ENCODE peak calls at places on chromosomes 3 and 15, in eight cellular contexts. G is adrenal gland, Q is ovary, A is heart left ventricle, X is suprapubic skin, Y is Peyer's patch, B is stomach, V is IMR-90. Z is an unnamed sample.
A peak's percentile ranks its signal among the peaks of the same experiment; 100 is the strongest.

GRCh38 chr3:132880986-132881385 is 157.2 kb upstream of the TMEM108 start:
- DNase-seq in G (no peak), Q (no peak), A (no peak), X (no peak), Y (no peak), B (no peak), V (no peak), Z (no peak)

GRCh38 chr3:178370387-178370786 is 165.8 kb upstream of the KCNMB2 start:
- DNase-seq in G (no peak), Q (no peak), A (no peak), X (no peak), Y (no peak), B (no peak), V (no peak), Z (no peak)

GRCh38 chr3:169534439-169534838 is 129.1 kb downstream of the MECOM start:
- DNase-seq in G (no peak), Q (no peak), A (no peak), X (no peak), Y (no peak), B (no peak), V (no peak), Z (no peak)

GRCh38 chr3:58899159-58899952 is 150.5 kb downstream of the CFAP20DC start:
- DNase-seq in G (peak; percentile 40), Q (peak; percentile 19), A (peak; percentile 60), X (peak; percentile 74), Y (peak; percentile 52), B (no peak), V (no peak), Z (peak; percentile 76)

GRCh38 chr3:101216710-101217457 is 103.5 kb downstream of the IMPG2 start:
- DNase-seq in G (no peak), Q (no peak), A (peak; percentile 69), X (peak; percentile 84), Y (no peak), B (no peak), V (peak; percentile 51), Z (no peak)

GRCh38 chr15:64865998-64866520 is 24.3 kb downstream of the PLEKHO2 start:
- DNase-seq in G (no peak), Q (peak; percentile 69), A (no peak), X (no peak), Y (no peak), B (no peak), V (peak; percentile 98), Z (no peak)

GRCh38 chr15:73287019-73287418 is 81.7 kb downstream of the HCN4 start:
- DNase-seq in G (no peak), Q (no peak), A (no peak), X (no peak), Y (no peak), B (no peak), V (no peak), Z (no peak)

GRCh38 chr3:129827765-129828164 is 65.7 kb downstream of the TMCC1 start:
- DNase-seq in G (no peak), Q (no peak), A (peak; percentile 48), X (no peak), Y (no peak), B (no peak), V (no peak), Z (peak; percentile 84)

GRCh38 chr3:94187697-94188096 is 124.8 kb downstream of the NSUN3 start:
- DNase-seq in G (no peak), Q (no peak), A (no peak), X (no peak), Y (no peak), B (no peak), V (no peak), Z (no peak)

GRCh38 chr3:48985977-48986376 is 4.1 kb upstream of the P4HTM start:
- DNase-seq in G (no peak), Q (no peak), A (no peak), X (no peak), Y (no peak), B (no peak), V (no peak), Z (no peak)

GRCh38 chr15:55707523-55707922 is 35.4 kb downstream of the PRTG start:
- DNase-seq in G (no peak), Q (no peak), A (no peak), X (no peak), Y (no peak), B (no peak), V (no peak), Z (no peak)

GRCh38 chr3:189270248-189270832 is 98.6 kb downstream of the TPRG1 start:
- DNase-seq in G (peak; percentile 58), Q (no peak), A (peak; percentile 36), X (no peak), Y (peak; percentile 74), B (peak; percentile 71), V (peak; percentile 66), Z (no peak)

GRCh38 chr3:155385896-155386295 is 92.4 kb upstream of the STRIT1 start:
- DNase-seq in G (no peak), Q (no peak), A (no peak), X (no peak), Y (no peak), B (no peak), V (no peak), Z (no peak)

GRCh38 chr3:18988619-18989229 is 159.6 kb upstream of the KCNH8 start:
- DNase-seq in G (no peak), Q (no peak), A (no peak), X (no peak), Y (no peak), B (no peak), V (no peak), Z (no peak)

GRCh38 chr3:157611176-157611575 is 108.0 kb upstream of the VEPH1 start:
- DNase-seq in G (no peak), Q (no peak), A (no peak), X (no peak), Y (no peak), B (no peak), V (no peak), Z (no peak)

GRCh38 chr15:60021589-60022378 is 17.7 kb downstream of the FOXB1 start:
- DNase-seq in G (no peak), Q (no peak), A (no peak), X (no peak), Y (no peak), B (no peak), V (no peak), Z (no peak)

DNA sequence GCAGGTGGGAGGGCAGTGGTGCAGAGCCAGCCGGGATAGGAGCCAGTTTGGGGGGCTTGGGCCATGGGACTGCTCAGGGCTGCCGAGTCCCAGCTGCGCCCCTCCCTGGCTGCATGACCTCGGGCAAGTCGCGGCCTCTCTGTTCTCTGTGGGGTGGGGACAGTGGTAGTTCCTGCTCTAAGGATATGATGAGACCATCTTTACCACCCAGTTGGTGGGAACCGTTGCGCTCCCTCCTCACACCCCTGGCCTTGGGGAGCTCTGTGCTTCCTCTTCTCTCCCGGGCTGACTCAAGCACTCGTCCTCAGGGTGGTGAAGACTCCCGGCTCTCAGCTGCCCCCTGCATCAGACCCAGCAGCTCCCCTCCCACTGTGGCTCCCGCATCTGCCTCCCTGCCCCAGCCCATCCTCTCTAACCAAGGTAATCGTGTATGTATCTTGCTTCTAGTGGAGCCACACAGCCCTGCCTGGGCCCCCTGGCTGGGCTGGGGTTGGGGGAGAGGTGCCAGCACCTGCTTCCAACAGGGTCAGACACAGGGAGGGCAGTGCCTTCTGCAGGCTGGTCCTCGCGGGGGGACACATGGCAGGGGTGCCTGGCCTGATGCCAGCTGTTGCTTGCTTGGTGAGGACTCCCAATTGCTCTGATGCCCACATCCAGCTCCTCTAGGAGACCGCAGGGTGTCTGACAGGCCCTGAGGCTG is 15.1 kb upstream of the STAB1 start:
- DNase-seq in G (no peak), Q (no peak), A (peak; percentile 19), X (no peak), Y (peak; percentile 42), B (no peak), V (no peak), Z (no peak)
- H3K4me3 ChIP-seq in G (no peak overlapping the region), Q (no peak overlapping the region), A (no peak overlapping the region), X (no peak overlapping the region), Y (no peak overlapping the region), B (no peak overlapping the region), V (no peak overlapping the region), Z (no peak overlapping the region)

GRCh38 chr3:40623567-40623966 is 98.8 kb downstream of the ZNF621 start:
- DNase-seq in G (no peak), Q (no peak), A (peak; percentile 44), X (no peak), Y (no peak), B (no peak), V (no peak), Z (peak; percentile 79)

GRCh38 chr3:40617084-40617483 is 92.3 kb downstream of the ZNF621 start:
- DNase-seq in G (no peak), Q (no peak), A (no peak), X (no peak), Y (no peak), B (no peak), V (no peak), Z (no peak)

GRCh38 chr3:40621252-40621651 is 96.5 kb downstream of the ZNF621 start:
- DNase-seq in G (no peak), Q (peak; percentile 19), A (no peak), X (no peak), Y (no peak), B (no peak), V (no peak), Z (no peak)

GRCh38 chr3:40618158-40618557 is 93.4 kb downstream of the ZNF621 start:
- DNase-seq in G (no peak), Q (no peak), A (no peak), X (no peak), Y (no peak), B (no peak), V (no peak), Z (no peak)

GRCh38 chr3:40620151-40620550 is 95.4 kb downstream of the ZNF621 start:
- DNase-seq in G (no peak), Q (no peak), A (no peak), X (no peak), Y (no peak), B (no peak), V (no peak), Z (no peak)
- H3K36me3 ChIP-seq in G (no peaks in the 10 kb centered on the region), Q (no peaks in the 10 kb centered on the region), A (no peaks in the 10 kb centered on the region), X (no peaks in the 10 kb centered on the region), Y (no peaks in the 10 kb centered on the region), B (no peaks in the 10 kb centered on the region), V (no peaks in the 10 kb centered on the region), Z (no peaks in the 10 kb centered on the region)

DNA sequence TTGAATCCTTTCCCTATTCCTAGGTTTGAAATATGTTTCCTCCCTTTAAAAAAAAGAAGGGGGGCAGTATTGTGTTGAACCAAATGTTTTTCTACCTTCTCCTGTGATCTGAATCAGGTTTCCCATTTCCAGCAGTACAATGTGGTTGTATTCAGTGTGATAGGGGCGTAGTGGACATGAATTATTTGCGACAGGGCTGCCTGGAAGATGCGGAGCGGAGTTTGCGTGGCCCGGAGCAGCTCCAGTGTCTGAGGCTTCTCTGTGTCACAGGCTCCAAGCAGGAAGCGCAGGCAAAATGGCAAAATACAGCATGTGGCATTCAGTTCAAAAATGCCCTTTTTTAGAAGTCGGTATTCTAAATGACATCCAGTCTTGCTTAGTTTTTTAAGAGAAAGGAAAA is 154.4 kb downstream of the PGPEP1L start:
- DNase-seq in G (peak; percentile 86), Q (peak; percentile 84), A (peak; percentile 87), X (peak; percentile 92), Y (peak; percentile 91), B (peak; percentile 90), V (peak; percentile 93), Z (peak; percentile 90)
- TF ChIP-seq POLR2A in G (peak; percentile 63), Q (peak; percentile 74), A (peak; percentile 14), X (no peak), Y (no peak), B (no peak), V (no peak), Z (peak; percentile 13)

DNA sequence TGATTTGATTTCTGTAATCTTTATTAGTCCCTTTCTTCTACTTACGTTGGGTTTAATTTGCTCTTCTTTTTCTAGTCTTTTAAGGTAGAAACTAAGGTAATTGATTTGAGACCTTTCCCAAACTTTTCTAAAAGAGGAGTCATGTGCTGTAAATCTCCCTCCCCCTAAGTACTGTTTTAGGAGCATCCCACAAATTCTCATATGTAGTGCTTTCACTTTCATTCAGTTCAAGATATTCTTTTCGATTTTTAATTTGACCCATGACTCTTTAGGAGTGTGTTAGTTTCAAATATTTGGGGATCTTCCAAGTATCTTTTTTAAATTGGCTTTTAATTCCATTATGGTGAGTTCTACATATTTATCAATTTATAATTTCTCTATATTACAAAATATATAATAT is 241.8 kb downstream of the CTNNB1 start:
- DNase-seq in G (no peak), Q (no peak), A (no peak), X (no peak), Y (no peak), B (no peak), V (no peak), Z (no peak)
- H3K4me3 ChIP-seq in G (no peak overlapping the region), Q (no peak overlapping the region), A (no peak overlapping the region), X (no peak overlapping the region), Y (no peak overlapping the region), B (no peak overlapping the region), V (no peak overlapping the region), Z (no peak overlapping the region)